ENCODE peak calls at places on chromosomes 3 and 15, in seven cellular contexts. One of them, this sample, is unnamed.

GRCh38 chr3:159711560-159712333 is 276.9 kb upstream of the IL12A start:
- DNase-seq in lower lobe of right lung: no peak
- DNase-seq in right atrium auricular region: no peak
- DNase-seq in fibroblast of lung: peak
- DNase-seq in cardiac fibroblast: peak
- DNase-seq in AG04449: peak
- DNase-seq in epithelial cell of esophagus: peak
- DNase-seq in this sample: peak

GRCh38 chr3:194937144-194937543 is 251.5 kb downstream of the FAM43A start:
- DNase-seq in lower lobe of right lung: no peak
- DNase-seq in right atrium auricular region: peak
- DNase-seq in fibroblast of lung: no peak
- DNase-seq in cardiac fibroblast: no peak
- DNase-seq in AG04449: no peak
- DNase-seq in epithelial cell of esophagus: no peak
- DNase-seq in this sample: no peak

GRCh38 chr15:74129411-74130088 is 836 bp upstream of the ISLR2 start:
- DNase-seq in lower lobe of right lung: no peak
- DNase-seq in right atrium auricular region: no peak
- DNase-seq in fibroblast of lung: no peak
- DNase-seq in cardiac fibroblast: no peak
- DNase-seq in AG04449: no peak
- DNase-seq in epithelial cell of esophagus: no peak
- DNase-seq in this sample: no peak

GRCh38 chr3:33980252-33980651 is 181.8 kb downstream of the PDCD6IP start:
- DNase-seq in lower lobe of right lung: no peak
- DNase-seq in right atrium auricular region: no peak
- DNase-seq in fibroblast of lung: peak
- DNase-seq in cardiac fibroblast: peak
- DNase-seq in AG04449: peak
- DNase-seq in epithelial cell of esophagus: peak
- DNase-seq in this sample: peak

GRCh38 chr3:176906046-176906905 is 291.0 kb downstream of the TBL1XR1 start:
- DNase-seq in lower lobe of right lung: no peak
- DNase-seq in right atrium auricular region: no peak
- DNase-seq in fibroblast of lung: peak
- DNase-seq in cardiac fibroblast: peak
- DNase-seq in AG04449: peak
- DNase-seq in epithelial cell of esophagus: peak
- DNase-seq in this sample: peak

GRCh38 chr3:187783098-187783497 is 37.8 kb upstream of the BCL6 start:
- DNase-seq in lower lobe of right lung: peak
- DNase-seq in right atrium auricular region: no peak
- DNase-seq in fibroblast of lung: peak
- DNase-seq in cardiac fibroblast: peak
- DNase-seq in AG04449: peak
- DNase-seq in epithelial cell of esophagus: peak
- DNase-seq in this sample: peak

GRCh38 chr15:69609776-69610175 is 157.2 kb downstream of the RPLP1 start:
- DNase-seq in lower lobe of right lung: no peak
- DNase-seq in right atrium auricular region: peak
- DNase-seq in fibroblast of lung: no peak
- DNase-seq in cardiac fibroblast: no peak
- DNase-seq in AG04449: no peak
- DNase-seq in epithelial cell of esophagus: no peak
- DNase-seq in this sample: no peak

GRCh38 chr3:176174060-176174459 is 1023.2 kb downstream of the TBL1XR1 start:
- DNase-seq in lower lobe of right lung: no peak
- DNase-seq in right atrium auricular region: no peak
- DNase-seq in fibroblast of lung: no peak
- DNase-seq in cardiac fibroblast: no peak
- DNase-seq in AG04449: no peak
- DNase-seq in epithelial cell of esophagus: peak
- DNase-seq in this sample: no peak

GRCh38 chr15:83565553-83566159 is 88.3 kb upstream of the ADAMTSL3 start:
- DNase-seq in lower lobe of right lung: no peak
- DNase-seq in right atrium auricular region: no peak
- DNase-seq in fibroblast of lung: peak
- DNase-seq in cardiac fibroblast: peak
- DNase-seq in AG04449: no peak
- DNase-seq in epithelial cell of esophagus: peak
- DNase-seq in this sample: peak

GRCh38 chr15:96330450-96331140 is at the start of gene NR2F2:
- DNase-seq in lower lobe of right lung: peak
- DNase-seq in right atrium auricular region: peak
- DNase-seq in fibroblast of lung: peak
- DNase-seq in cardiac fibroblast: peak
- DNase-seq in AG04449: peak
- DNase-seq in epithelial cell of esophagus: peak
- DNase-seq in this sample: peak

GRCh38 chr15:90231028-90232017 is 2.4 kb downstream of the CIB1 start:
- DNase-seq in lower lobe of right lung: peak
- DNase-seq in right atrium auricular region: no peak
- DNase-seq in fibroblast of lung: peak
- DNase-seq in cardiac fibroblast: no peak
- DNase-seq in AG04449: no peak
- DNase-seq in epithelial cell of esophagus: peak
- DNase-seq in this sample: no peak

GRCh38 chr15:38589502-38589901 is 24.9 kb upstream of the RASGRP1 start:
- DNase-seq in lower lobe of right lung: no peak
- DNase-seq in right atrium auricular region: no peak
- DNase-seq in fibroblast of lung: peak
- DNase-seq in cardiac fibroblast: peak
- DNase-seq in AG04449: peak
- DNase-seq in epithelial cell of esophagus: peak
- DNase-seq in this sample: peak

GRCh38 chr3:42369304-42369703 is 41.1 kb downstream of the LYZL4 start:
- DNase-seq in lower lobe of right lung: no peak
- DNase-seq in right atrium auricular region: no peak
- DNase-seq in fibroblast of lung: no peak
- DNase-seq in cardiac fibroblast: no peak
- DNase-seq in AG04449: no peak
- DNase-seq in epithelial cell of esophagus: no peak
- DNase-seq in this sample: no peak

GRCh38 chr3:145557405-145557804 is 603.6 kb downstream of the PLOD2 start:
- DNase-seq in lower lobe of right lung: no peak
- DNase-seq in right atrium auricular region: no peak
- DNase-seq in fibroblast of lung: peak
- DNase-seq in cardiac fibroblast: peak
- DNase-seq in AG04449: no peak
- DNase-seq in epithelial cell of esophagus: no peak
- DNase-seq in this sample: peak

GRCh38 chr3:196572389-196572788 is 3.9 kb downstream of the FBXO45 start:
- DNase-seq in lower lobe of right lung: no peak
- DNase-seq in right atrium auricular region: no peak
- DNase-seq in fibroblast of lung: no peak
- DNase-seq in cardiac fibroblast: no peak
- DNase-seq in AG04449: no peak
- DNase-seq in epithelial cell of esophagus: no peak
- DNase-seq in this sample: no peak

GRCh38 chr15:70421197-70421482 is 323.4 kb upstream of the TLE3 start:
- DNase-seq in lower lobe of right lung: no peak
- DNase-seq in right atrium auricular region: no peak
- DNase-seq in fibroblast of lung: no peak
- DNase-seq in cardiac fibroblast: no peak
- DNase-seq in AG04449: no peak
- DNase-seq in epithelial cell of esophagus: no peak
- DNase-seq in this sample: no peak

GRCh38 chr15:85316244-85316934 is 64.0 kb upstream of the AKAP13 start:
- DNase-seq in lower lobe of right lung: no peak
- DNase-seq in right atrium auricular region: no peak
- DNase-seq in fibroblast of lung: peak
- DNase-seq in cardiac fibroblast: peak
- DNase-seq in AG04449: no peak
- DNase-seq in epithelial cell of esophagus: no peak
- DNase-seq in this sample: no peak

GRCh38 chr3:61669203-61669602 is 107.8 kb downstream of the PTPRG start:
- DNase-seq in lower lobe of right lung: no peak
- DNase-seq in right atrium auricular region: no peak
- DNase-seq in fibroblast of lung: no peak
- DNase-seq in cardiac fibroblast: no peak
- DNase-seq in AG04449: no peak
- DNase-seq in epithelial cell of esophagus: no peak
- DNase-seq in this sample: no peak

GRCh38 chr15:99343836-99344551 is 92.7 kb downstream of the LRRC28 start:
- DNase-seq in lower lobe of right lung: no peak
- DNase-seq in right atrium auricular region: no peak
- DNase-seq in fibroblast of lung: no peak
- DNase-seq in cardiac fibroblast: peak
- DNase-seq in AG04449: no peak
- DNase-seq in epithelial cell of esophagus: no peak
- DNase-seq in this sample: peak

DNA sequence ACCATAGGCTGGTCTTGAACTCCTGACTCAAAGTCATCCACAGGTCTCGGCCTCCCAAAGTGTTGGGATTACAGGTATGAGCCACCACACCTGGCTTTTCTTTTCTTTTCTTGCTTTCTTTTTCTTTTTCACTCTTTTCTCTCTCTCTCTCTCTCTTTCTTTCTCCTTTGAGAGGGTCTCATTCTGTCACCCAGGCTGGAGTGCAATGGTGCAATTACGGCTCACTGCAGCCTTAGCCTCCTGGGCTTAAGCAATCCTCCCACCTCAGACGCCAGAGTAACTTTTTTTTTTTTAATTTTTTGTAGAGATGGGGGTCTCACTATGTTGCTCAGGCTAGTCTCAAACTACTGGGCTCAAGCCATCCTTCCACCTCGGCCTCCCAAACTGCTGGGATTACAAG is 133.1 kb upstream of the UBE2E1 start:
- DNase-seq in lower lobe of right lung: no peak
- DNase-seq in right atrium auricular region: no peak
- DNase-seq in fibroblast of lung: no peak
- DNase-seq in cardiac fibroblast: no peak
- DNase-seq in AG04449: no peak
- DNase-seq in epithelial cell of esophagus: no peak
- DNase-seq in this sample: no peak
- H3K4me3 ChIP-seq in lower lobe of right lung: no peak
- H3K4me3 ChIP-seq in right atrium auricular region: no peak
- H3K4me3 ChIP-seq in fibroblast of lung: no peak
- H3K4me3 ChIP-seq in cardiac fibroblast: no peak
- H3K4me3 ChIP-seq in AG04449: no peak
- H3K4me3 ChIP-seq in epithelial cell of esophagus: no peak
- H3K4me3 ChIP-seq in this sample: no peak

DNA sequence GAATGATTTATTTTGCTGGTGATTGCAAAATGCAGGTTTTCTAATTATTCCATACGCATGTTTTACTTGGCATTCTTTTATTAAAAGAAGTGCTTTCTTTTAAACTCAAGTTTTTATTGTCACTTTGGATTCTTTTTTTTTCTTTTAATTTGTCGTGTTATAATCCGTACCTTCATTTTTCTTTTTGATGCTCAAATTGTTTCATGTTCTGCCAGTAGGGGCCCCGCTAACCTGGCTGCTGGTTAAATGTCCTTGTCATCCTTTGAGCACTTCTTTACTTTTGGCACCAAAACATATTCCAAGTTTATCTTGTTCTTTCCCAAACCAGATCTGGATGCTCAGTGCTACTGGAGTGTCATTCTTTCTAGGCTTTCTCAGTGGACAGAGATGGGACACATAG is 31.6 kb downstream of the MED12L start:
- DNase-seq in lower lobe of right lung: no peak
- DNase-seq in right atrium auricular region: no peak
- DNase-seq in fibroblast of lung: no peak
- DNase-seq in cardiac fibroblast: no peak
- DNase-seq in AG04449: no peak
- DNase-seq in epithelial cell of esophagus: no peak
- DNase-seq in this sample: no peak
- TF ChIP-seq CTCF in lower lobe of right lung: no peak
- TF ChIP-seq CTCF in right atrium auricular region: no peak
- TF ChIP-seq CTCF in fibroblast of lung: no peak
- TF ChIP-seq CTCF in cardiac fibroblast: no peak
- TF ChIP-seq CTCF in AG04449: no peak
- TF ChIP-seq CTCF in epithelial cell of esophagus: peak
- TF ChIP-seq CTCF in this sample: no peak

DNA sequence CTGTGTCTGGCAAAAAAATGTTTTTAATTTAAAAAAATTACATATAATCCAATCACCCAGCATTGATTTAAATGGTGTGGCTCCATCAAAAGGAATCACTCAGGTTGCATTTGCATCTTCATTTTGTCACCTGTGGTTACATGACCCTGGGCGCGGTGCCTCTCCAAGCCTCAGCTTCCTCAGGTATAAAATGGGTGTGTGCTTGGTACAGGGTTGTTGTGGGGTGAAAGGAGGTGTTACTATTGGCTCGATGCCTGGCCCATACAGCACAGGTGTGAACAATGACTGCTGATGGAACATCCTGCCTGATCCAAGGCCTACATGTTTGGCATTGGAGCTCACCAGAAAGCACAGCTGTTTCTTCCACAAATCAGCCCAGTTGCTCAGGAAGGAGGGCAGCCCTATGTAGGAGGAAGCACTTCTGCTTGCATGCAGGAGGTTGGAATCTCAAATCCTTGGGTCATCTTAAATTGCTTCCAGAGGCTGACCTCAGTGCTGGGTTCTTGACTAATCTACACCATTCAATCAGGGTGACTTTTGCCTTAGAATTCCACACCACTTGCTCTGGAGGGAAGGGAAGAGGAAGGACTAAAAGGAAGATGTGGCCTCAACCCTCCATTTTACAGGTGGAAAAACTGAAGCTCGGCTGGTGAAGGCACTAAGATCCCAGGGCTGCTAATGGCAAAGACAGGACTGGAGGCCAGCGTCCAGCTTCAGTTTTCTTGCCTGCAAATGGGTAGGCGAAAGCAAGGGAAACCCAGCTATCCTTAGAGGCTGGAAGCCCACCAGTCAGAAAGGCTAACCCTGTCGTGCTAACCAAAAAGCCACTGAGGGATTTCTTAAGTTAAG is 31.7 kb downstream of the BHLHE40 start:
- DNase-seq in lower lobe of right lung: no peak
- DNase-seq in right atrium auricular region: no peak
- DNase-seq in fibroblast of lung: no peak
- DNase-seq in cardiac fibroblast: no peak
- DNase-seq in AG04449: no peak
- DNase-seq in epithelial cell of esophagus: no peak
- DNase-seq in this sample: no peak
- H3K4me3 ChIP-seq in lower lobe of right lung: no peak
- H3K4me3 ChIP-seq in right atrium auricular region: no peak
- H3K4me3 ChIP-seq in fibroblast of lung: no peak
- H3K4me3 ChIP-seq in cardiac fibroblast: no peak
- H3K4me3 ChIP-seq in AG04449: no peak
- H3K4me3 ChIP-seq in epithelial cell of esophagus: no peak
- H3K4me3 ChIP-seq in this sample: no peak

DNA sequence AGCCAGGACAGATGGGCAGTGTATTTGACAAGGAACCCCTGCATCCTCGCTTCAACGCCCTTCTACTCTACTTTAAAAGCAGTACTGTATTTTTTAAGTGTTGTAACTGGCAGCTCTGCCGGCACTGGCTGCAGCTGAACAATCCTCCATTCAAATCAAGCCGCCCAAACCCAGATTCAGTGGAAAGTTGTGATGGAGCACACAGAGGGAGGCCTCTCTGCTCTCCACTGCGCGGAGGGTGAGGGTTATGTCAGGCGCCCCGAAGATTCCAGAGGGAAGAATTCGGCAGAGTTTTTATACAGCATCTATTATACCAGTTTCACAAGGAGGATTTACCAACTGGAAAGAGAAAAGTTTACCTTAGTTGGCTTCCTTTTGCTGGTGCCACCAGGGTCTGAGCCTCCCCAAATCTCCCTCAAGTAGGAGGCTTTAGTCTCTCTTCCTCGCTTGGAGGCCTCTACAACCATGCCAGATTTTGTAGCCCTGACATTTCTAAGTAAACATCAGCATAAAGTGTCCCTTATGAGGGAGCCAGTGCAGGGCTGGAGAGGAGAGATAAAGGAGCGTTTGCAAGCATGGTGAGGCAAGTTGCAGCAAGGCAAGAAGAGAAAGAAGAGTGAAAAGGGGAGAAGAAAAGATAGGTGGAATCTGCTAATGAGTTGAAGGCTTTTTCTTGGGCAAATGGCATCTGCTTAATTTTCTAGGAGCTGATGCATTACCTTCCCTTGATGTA is 82.8 kb upstream of the FNDC3B start:
- DNase-seq in lower lobe of right lung: no peak
- DNase-seq in right atrium auricular region: no peak
- DNase-seq in fibroblast of lung: no peak
- DNase-seq in cardiac fibroblast: no peak
- DNase-seq in AG04449: no peak
- DNase-seq in epithelial cell of esophagus: no peak
- DNase-seq in this sample: no peak
- TF ChIP-seq CTCF in lower lobe of right lung: no peak
- TF ChIP-seq CTCF in right atrium auricular region: no peak
- TF ChIP-seq CTCF in fibroblast of lung: no peak
- TF ChIP-seq CTCF in cardiac fibroblast: no peak
- TF ChIP-seq CTCF in AG04449: no peak
- TF ChIP-seq CTCF in epithelial cell of esophagus: no peak
- TF ChIP-seq CTCF in this sample: no peak